ENCODE peak calls at places on chromosome 4, in nine cellular contexts. M, E, T, N, S, V, Y, Q and Z are unnamed samples.

GRCh38 chr4:168309781-168310180 is 8.8 kb downstream of the DDX60 start:
- DNase-seq in E (no peak), N (peak), Y (no peak), S (no peak), V (no peak), M (no peak), T (no peak), Q (no peak), Z (no peak)

GRCh38 chr4:52996261-52997131 is 134.4 kb downstream of the RASL11B start:
- DNase-seq in Q (no peak), V (no peak), N (no peak), Y (no peak), T (no peak), E (no peak), S (peak), M (no peak), Z (peak)

GRCh38 chr4:183840311-183840710 is 64.8 kb upstream of the STOX2 start:
- DNase-seq in Y (peak), T (peak), V (peak), E (no peak), M (peak), N (peak), Q (peak), S (peak), Z (peak)

GRCh38 chr4:185011408-185011807 is 6.9 kb upstream of the HELT start:
- DNase-seq in M (peak), Q (no peak), T (peak), Y (peak), E (peak), S (no peak), V (no peak), N (peak), Z (no peak)

GRCh38 chr4:156829194-156829593 is 142.4 kb downstream of the PDGFC start:
- DNase-seq in M (no peak), T (no peak), E (no peak), V (no peak), S (no peak), Y (no peak), N (no peak), Q (no peak), Z (no peak)

GRCh38 chr4:159131564-159131963 is 28.7 kb downstream of the RAPGEF2 start:
- DNase-seq in S (no peak), T (no peak), N (no peak), E (no peak), Q (no peak), M (no peak), V (no peak), Y (no peak), Z (no peak)

GRCh38 chr4:130849985-130850632 is 1754.2 kb downstream of the C4orf33 start:
- DNase-seq in T (no peak), E (no peak), Y (no peak), V (no peak), N (no peak), M (no peak), Q (no peak), S (peak), Z (no peak)

GRCh38 chr4:40525811-40526598 is 103.7 kb downstream of the RBM47 start:
- DNase-seq in Y (no peak), N (no peak), S (peak), Q (no peak), V (peak), T (no peak), M (no peak), E (no peak), Z (peak)

GRCh38 chr4:16329132-16329796 is 103.0 kb upstream of the TAPT1 start:
- DNase-seq in S (peak), V (no peak), T (no peak), E (no peak), Q (no peak), N (no peak), Y (no peak), M (no peak), Z (no peak)

GRCh38 chr4:186592961-186593586 is 37.7 kb upstream of the MTNR1A start:
- DNase-seq in E (no peak), Q (no peak), V (no peak), N (no peak), T (no peak), M (no peak), S (no peak), Y (no peak), Z (no peak)

GRCh38 chr4:121377065-121377464 is 3.8 kb downstream of the QRFPR start:
- DNase-seq in T (no peak), N (no peak), Q (no peak), S (no peak), E (no peak), M (no peak), V (no peak), Y (no peak), Z (no peak)

GRCh38 chr4:98573791-98574190 is 84.6 kb downstream of the TSPAN5 start:
- DNase-seq in V (no peak), N (no peak), Q (no peak), E (no peak), M (no peak), S (no peak), T (no peak), Y (no peak), Z (no peak)

GRCh38 chr4:151000747-151001429 is 14.2 kb downstream of the LRBA start:
- DNase-seq in Y (no peak), S (no peak), T (no peak), M (no peak), V (no peak), E (no peak), N (no peak), Q (no peak), Z (no peak)

GRCh38 chr4:28686618-28687017 is 1826.0 kb downstream of the STIM2 start:
- DNase-seq in E (no peak), S (peak), T (peak), Y (peak), V (no peak), N (no peak), Q (peak), M (no peak), Z (peak)

GRCh38 chr4:151952137-151952536 is 191.3 kb upstream of the GATB start:
- DNase-seq in T (no peak), V (no peak), Q (no peak), E (no peak), M (no peak), S (no peak), N (no peak), Y (no peak), Z (no peak)

GRCh38 chr4:1495416-1496115 is 89.3 kb upstream of the NKX1-1 start:
- DNase-seq in T (no peak), E (no peak), Y (no peak), M (no peak), S (no peak), Q (no peak), V (no peak), N (no peak), Z (no peak)

GRCh38 chr4:185838514-185839203 is 26.7 kb upstream of the SORBS2 start:
- DNase-seq in M (no peak), T (no peak), Y (no peak), V (no peak), Q (no peak), N (no peak), S (no peak), E (no peak), Z (no peak)

GRCh38 chr4:145098675-145099037 is 545 bp downstream of the ABCE1 start:
- DNase-seq in Q (peak), Y (no peak), N (peak), M (peak), E (peak), S (peak), V (no peak), T (no peak), Z (peak)

GRCh38 chr4:91764085-91764484 is 539.7 kb upstream of the GRID2 start:
- DNase-seq in E (no peak), M (no peak), T (no peak), N (no peak), Y (no peak), S (no peak), V (no peak), Q (no peak), Z (no peak)

GRCh38 chr4:9949573-9949972 is 71.7 kb downstream of the SLC2A9 start:
- DNase-seq in Q (no peak), Y (no peak), M (no peak), N (no peak), T (no peak), E (no peak), S (no peak), V (no peak), Z (no peak)

GRCh38 chr4:20520901-20521300 is 179.4 kb upstream of the PACRGL start:
- DNase-seq in S (peak), M (no peak), N (no peak), V (no peak), T (no peak), E (no peak), Y (no peak), Q (no peak), Z (peak)

GRCh38 chr4:169583563-169583962 is 28.8 kb downstream of the NEK1 start:
- DNase-seq in Q (no peak), V (no peak), E (no peak), Y (no peak), S (peak), N (no peak), M (no peak), T (no peak), Z (peak)

GRCh38 chr4:23060776-23061175 is 368.0 kb downstream of the GBA3 start:
- DNase-seq in Q (peak), V (no peak), E (no peak), S (peak), Y (no peak), T (no peak), N (no peak), M (no peak), Z (no peak)